ENCODE peak calls at places on chromosomes 7 and 10, in six cellular contexts. Z is left ventricle myocardium inferior, A is OCI-LY7, J is heart left ventricle, U is brain microvascular endothelial cell, R is stomach. F is an unnamed sample.

GRCh38 chr10:110918633-110919348 is at the start of gene BBIP1:
- DNase-seq in Z (no peak), A (peak), R (no peak), J (no peak), U (peak), F (no peak)

GRCh38 chr7:116197355-116197754 is 13.0 kb upstream of the TES start:
- DNase-seq in U (peak), R (no peak), Z (no peak), A (no peak), J (no peak), F (no peak)

GRCh38 chr10:103678104-103678526 is 177.3 kb downstream of the SH3PXD2A start:
- DNase-seq in R (peak), Z (peak), A (peak), U (peak), J (peak), F (peak)

GRCh38 chr10:5748394-5748803 is 63.8 kb downstream of the TASOR2 start:
- DNase-seq in U (no peak), Z (no peak), R (no peak), J (no peak), A (no peak), F (no peak)

GRCh38 chr10:101155896-101156295 is 24.8 kb downstream of the TLX1 start:
- DNase-seq in A (no peak), U (no peak), R (no peak), J (no peak), Z (no peak), F (no peak)

GRCh38 chr7:156892086-156892800 is 740 bp downstream of the LMBR1 start:
- DNase-seq in U (no peak), R (peak), J (peak), Z (peak), A (peak), F (peak)

GRCh38 chr10:71080381-71081228 is 131.8 kb upstream of the UNC5B start:
- DNase-seq in A (no peak), U (no peak), J (peak), R (peak), Z (no peak), F (peak)

GRCh38 chr10:29039659-29040309 is 249.1 kb upstream of the LYZL1 start:
- DNase-seq in A (no peak), J (no peak), Z (no peak), R (no peak), U (peak), F (no peak)

GRCh38 chr10:34753014-34753757 is 61.9 kb downstream of the PARD3 start:
- DNase-seq in A (no peak), U (no peak), J (no peak), Z (no peak), R (no peak), F (no peak)

GRCh38 chr10:84511709-84512108 is 183.3 kb downstream of the CCSER2 start:
- DNase-seq in A (no peak), U (no peak), J (no peak), R (no peak), Z (no peak), F (no peak)

GRCh38 chr10:84511106-84511505 is 182.7 kb downstream of the CCSER2 start:
- DNase-seq in R (no peak), Z (no peak), A (no peak), J (no peak), U (no peak), F (no peak)

DNA sequence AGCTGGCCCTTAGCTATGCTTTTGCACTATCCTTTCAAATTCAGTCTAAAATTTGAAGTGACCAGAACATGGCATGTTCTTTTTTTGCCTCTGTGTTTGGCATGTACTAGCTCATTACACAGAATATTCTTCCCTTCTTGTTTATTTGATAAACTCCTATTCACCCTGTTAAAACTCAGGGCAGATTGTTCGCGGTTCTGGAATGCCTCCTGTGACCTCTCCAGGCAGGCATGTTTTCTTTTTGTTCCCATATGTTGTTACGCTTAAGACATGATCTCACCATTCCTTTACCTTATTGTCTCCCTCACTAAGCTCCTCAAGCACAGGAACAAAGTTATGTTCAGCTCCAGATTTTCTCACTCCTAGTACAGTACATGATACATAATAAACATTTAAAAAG is 181.7 kb downstream of the CCSER2 start:
- DNase-seq in Z (no peak), A (no peak), J (no peak), U (peak), R (no peak), F (no peak)
- H3K27ac ChIP-seq in Z (no peak), A (no peak), J (no peak), U (peak), R (no peak), F (no peak)

DNA sequence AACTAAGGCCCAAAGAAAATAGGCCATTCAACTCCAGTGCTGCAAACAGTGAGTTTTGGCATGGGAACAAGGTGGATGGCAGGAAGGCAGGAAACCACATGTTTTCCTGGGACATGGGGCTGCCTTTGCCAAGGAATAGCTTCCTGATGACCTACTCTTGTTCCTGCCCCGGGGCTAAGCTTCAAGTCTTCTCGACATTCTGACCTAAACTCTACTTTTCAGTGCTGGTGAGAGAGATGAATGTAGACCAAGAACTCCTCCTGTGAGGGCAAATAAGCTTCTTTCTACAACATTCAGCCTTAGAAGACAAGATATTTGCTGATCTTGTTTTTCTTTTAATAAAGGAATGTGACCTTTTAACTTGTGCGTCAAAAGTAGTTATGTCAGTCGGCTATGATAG is 199.0 kb downstream of the GPR37 start:
- DNase-seq in Z (no peak), R (no peak), J (no peak), A (no peak), U (peak), F (no peak)
- H3K27ac ChIP-seq in Z (no peak), R (no peak), J (no peak), A (no peak), U (no peak), F (no peak)

GRCh38 chr10:485776-486572 is 203.5 kb downstream of the DIP2C start:
- DNase-seq in A (no peak), Z (no peak), U (no peak), R (peak), J (no peak), F (no peak)
- H3K27ac ChIP-seq in A (no peak), Z (peak), U (no peak), R (peak), J (no peak), F (peak)

GRCh38 chr7:152756126-152756525 is 3.4 kb upstream of the ACTR3B start:
- DNase-seq in U (no peak), A (no peak), Z (no peak), J (no peak), R (no peak), F (no peak)
- H3K27ac ChIP-seq in U (no peak), A (no peak), Z (no peak), J (no peak), R (no peak), F (no peak)

DNA sequence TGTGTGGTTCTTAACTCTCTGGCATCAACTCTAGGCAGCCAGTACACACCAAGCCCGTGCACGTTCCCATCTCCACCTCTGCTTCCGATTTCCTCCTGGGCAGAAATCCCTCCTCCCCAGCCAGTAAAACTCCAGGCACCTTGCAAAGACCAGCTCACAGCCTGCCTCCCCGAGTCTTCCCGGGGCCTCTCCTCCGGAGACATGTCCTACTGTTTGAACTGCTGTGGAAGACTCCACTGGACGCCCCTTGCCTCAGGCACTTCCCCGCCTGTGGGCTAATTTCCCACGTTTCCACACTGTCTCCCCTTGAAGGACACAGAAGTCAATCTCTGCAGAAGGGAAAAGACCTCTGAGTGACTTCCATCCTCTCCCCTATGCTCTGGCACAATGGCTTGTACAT is 210.7 kb upstream of the FRMD4A start:
- DNase-seq in U (no peak), R (no peak), J (no peak), Z (no peak), A (no peak), F (no peak)
- H3K27ac ChIP-seq in U (no peak), R (no peak), J (no peak), Z (no peak), A (no peak), F (no peak)

DNA sequence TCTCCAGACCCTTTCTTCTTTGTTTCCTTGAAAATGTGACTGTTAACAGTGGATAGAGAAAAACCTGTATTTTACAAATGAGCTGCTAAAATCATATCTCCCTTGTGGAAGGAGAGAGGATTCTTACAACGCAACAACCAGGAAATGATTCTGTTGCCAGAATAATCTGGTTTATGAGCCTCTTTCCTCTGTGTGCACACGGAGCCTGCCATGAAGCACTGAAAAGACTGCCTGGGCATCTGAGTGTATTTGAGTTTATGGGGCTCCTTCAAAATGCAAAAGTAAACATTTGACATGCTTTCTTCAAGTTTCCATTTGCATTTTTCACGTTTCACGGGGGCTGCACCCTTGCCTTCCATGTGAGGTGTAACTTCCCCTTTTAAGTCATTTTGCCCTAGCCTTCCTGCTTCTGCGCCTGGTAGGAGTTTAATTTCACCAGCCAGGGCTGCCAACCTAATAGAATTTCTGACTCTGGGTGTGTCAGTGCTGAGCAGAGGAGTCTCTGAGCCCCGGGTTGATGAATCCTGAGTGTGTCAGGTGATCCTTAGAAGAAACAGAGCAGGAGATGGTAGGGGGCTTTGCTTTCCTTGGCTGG is 101.1 kb downstream of the GRB10 start:
- DNase-seq in U (no peak), J (no peak), R (no peak), A (no peak), Z (no peak), F (no peak)
- H3K27ac ChIP-seq in U (no peak), J (peak), R (no peak), A (no peak), Z (peak), F (peak)

GRCh38 chr7:99498546-99498944 is 1.5 kb downstream of the ZNF394 start:
- DNase-seq in A (no peak), R (no peak), J (no peak), U (no peak), Z (no peak), F (no peak)
- H3K27ac ChIP-seq in A (no peak), R (peak), J (peak), U (no peak), Z (no peak), F (no peak)